ENCODE peak calls at places on chromosomes 4 and X, in seven cellular contexts. I is IMR-90, L is mesendoderm, C is neuronal stem cell, M is mesenchymal stem cell, B is H9, D is H1. P is an unnamed sample.

GRCh38 chrX:129193357-129193756 is 329.9 kb downstream of the SMARCA1 start:
- DNase-seq in C (no peak), D (no peak), I (no peak), L (no peak), B (no peak), M (no peak), P (no peak)

GRCh38 chr4:140344621-140345020 is 28.8 kb upstream of the SCOC start:
- DNase-seq in L (peak; percentile 26), I (no peak), C (no peak), D (no peak), M (no peak), B (no peak), P (no peak)

GRCh38 chr4:152629908-152630307 is 49.9 kb downstream of the TMEM154 start:
- DNase-seq in C (no peak), L (no peak), I (no peak), M (no peak), D (no peak), B (no peak), P (no peak)

GRCh38 chr4:14333616-14334015 is 668.7 kb upstream of the CPEB2 start:
- DNase-seq in L (no peak), I (no peak), M (no peak), C (no peak), D (no peak), B (no peak), P (no peak)

GRCh38 chr4:83605744-83606172 is 69.8 kb downstream of the GPAT3 start:
- DNase-seq in D (no peak), M (no peak), L (no peak), C (no peak), B (no peak), I (no peak), P (no peak)

GRCh38 chrX:130539721-130540321 is 138.0 kb downstream of the RBMX2 start:
- DNase-seq in M (peak; percentile 28), D (peak; percentile 52), L (peak; percentile 43), C (peak; percentile 14), B (peak; percentile 50), I (peak; percentile 45), P (peak; percentile 39)

GRCh38 chr4:1347410-1347864 is 429 bp downstream of the UVSSA start:
- DNase-seq in L (peak; percentile 82), D (peak; percentile 74), I (peak; percentile 82), B (peak; percentile 65), M (peak; percentile 89), C (peak; percentile 56), P (peak; percentile 78)

GRCh38 chrX:136166221-136166855 is 19.0 kb downstream of the FHL1 start:
- DNase-seq in C (no peak), D (no peak), B (no peak), L (peak; percentile 74), M (peak; percentile 64), I (peak; percentile 55), P (peak; percentile 72)

GRCh38 chr4:88709989-88710388 is 12.4 kb upstream of the NAP1L5 start:
- DNase-seq in I (no peak), D (no peak), C (no peak), L (no peak), B (no peak), M (no peak), P (no peak)

GRCh38 chrX:19613645-19614323 is 98.5 kb upstream of the MAP3K15 start:
- DNase-seq in M (peak; percentile 43), D (no peak), L (no peak), B (no peak), I (no peak), C (no peak), P (no peak)

DNA sequence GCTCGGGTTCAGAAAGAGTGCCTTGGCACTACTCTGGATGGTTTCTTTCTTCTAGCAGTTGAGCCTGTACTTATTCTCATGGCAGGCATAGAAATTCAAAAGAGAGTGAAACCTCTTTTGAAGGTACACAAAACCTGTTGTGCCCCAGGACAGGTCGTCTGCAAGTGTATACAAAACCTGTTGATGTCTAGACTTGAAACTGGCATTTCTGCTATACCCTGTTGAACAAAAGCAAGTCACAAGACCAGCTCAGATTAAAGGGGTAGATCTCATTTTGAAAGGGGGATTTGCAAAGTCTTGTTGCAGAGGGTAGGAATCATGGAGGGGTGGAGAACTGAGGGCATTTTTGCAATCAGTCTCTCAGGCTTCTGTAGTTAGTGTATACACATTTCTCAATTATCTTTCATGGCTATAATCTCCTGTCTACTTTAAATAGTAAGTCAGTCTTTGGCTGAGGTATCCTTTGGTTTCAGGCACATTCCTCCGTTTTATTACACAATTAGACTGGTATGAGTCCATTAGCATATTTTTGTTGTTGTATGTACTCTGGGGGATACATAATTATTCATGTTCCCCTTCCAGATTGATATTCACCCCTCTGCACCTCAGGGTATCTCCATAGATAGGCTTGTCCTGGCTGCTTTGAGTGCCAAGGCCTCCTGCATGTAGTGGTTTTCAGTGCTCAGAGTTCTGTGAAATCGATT is 251.4 kb downstream of the DTHD1 start:
- DNase-seq in B (no peak), C (no peak), I (no peak), M (no peak), D (no peak), L (no peak), P (no peak)
- H2AK5ac ChIP-seq in B (no peak overlapping the region), C (no peak overlapping the region), I (no peak overlapping the region), M (no peak overlapping the region), D (no peak overlapping the region), L (no peak overlapping the region), P (no peak overlapping the region)

DNA sequence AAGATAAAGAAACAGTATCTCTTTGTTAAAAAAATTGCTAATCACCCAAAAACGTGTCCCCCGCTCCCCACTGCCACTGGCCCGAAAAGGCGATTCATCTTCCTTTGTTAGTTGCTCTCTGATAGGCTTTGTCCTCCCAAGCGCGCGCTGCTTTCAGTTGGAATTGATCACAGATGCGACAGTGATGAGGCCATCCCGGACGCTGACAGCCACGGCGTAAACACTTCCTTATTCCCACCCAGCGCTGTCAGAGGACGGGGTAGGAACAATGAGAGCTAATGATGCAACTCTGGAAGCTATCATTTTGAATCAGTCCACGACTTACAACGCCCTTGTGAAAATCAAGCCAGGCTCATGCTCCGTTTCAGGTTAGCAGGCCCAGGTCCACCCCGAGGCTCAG is 21.4 kb downstream of the SOD3 start:
- DNase-seq in L (no peak), B (no peak), D (no peak), M (no peak), C (no peak), I (no peak), P (no peak)
- H2AK5ac ChIP-seq in L (no peak overlapping the region), B (no peak overlapping the region), D (no peak overlapping the region), M (no peak overlapping the region), C (no peak overlapping the region), I (no peak overlapping the region), P (no peak overlapping the region)

DNA sequence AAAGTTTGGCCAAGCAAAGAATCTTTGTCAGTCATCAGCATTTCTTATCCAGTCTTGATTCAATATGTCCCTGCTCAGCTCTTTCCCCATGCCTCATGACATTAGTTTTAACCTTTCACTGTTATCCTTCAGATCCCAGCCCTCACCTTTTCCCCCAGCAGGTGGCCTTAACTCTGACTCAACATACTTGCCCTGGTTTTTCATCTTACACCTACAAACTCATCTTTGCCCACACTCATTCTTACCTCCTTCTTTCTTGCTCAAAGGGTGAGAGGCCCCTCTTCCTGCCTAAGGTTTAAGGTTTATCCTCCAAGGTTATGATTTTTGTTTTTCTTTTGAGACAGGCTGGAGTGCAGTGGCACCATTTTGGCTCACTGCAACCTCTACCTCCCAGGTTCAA is 10.6 kb upstream of the ANXA5 start:
- DNase-seq in I (no peak), C (no peak), B (no peak), D (no peak), L (no peak), M (no peak), P (no peak)
- H2AK5ac ChIP-seq in I (no peak overlapping the region), C (no peak overlapping the region), B (no peak overlapping the region), D (no peak overlapping the region), L (no peak overlapping the region), M (no peak overlapping the region), P (no peak overlapping the region)

GRCh38 chrX:11998944-11999343 is 139.3 kb upstream of the FRMPD4 start:
- DNase-seq in C (no peak), L (peak; percentile 4), I (no peak), B (no peak), M (no peak), D (no peak), P (no peak)

GRCh38 chrX:11996810-11997209 is 141.5 kb upstream of the FRMPD4 start:
- DNase-seq in M (no peak), I (no peak), B (no peak), D (no peak), C (no peak), L (no peak), P (no peak)
- H2AK5ac ChIP-seq in M (no peak overlapping the region), I (no peak overlapping the region), B (no peak overlapping the region), D (no peak overlapping the region), C (no peak overlapping the region), L (no peak overlapping the region), P (no peak overlapping the region)

GRCh38 chrX:150730719-150731118 is 37.5 kb downstream of the MTMR1 start:
- DNase-seq in B (no peak), M (no peak), I (peak; percentile 55), D (no peak), C (no peak), L (no peak), P (no peak)
- H2AK5ac ChIP-seq in B (no peak overlapping the region), M (no peak overlapping the region), I (no peak overlapping the region), D (no peak overlapping the region), C (no peak overlapping the region), L (no peak overlapping the region), P (no peak overlapping the region)